ENCODE peak calls at places on chromosomes 7 and 10, in eight cellular contexts. F, G, N, M, S, I, J and X are unnamed samples.
A peak's percentile ranks its signal among the peaks of the same experiment; 100 is the strongest.

GRCh38 chr7:99653754-99654153 is 26.0 kb downstream of the CYP3A5 start:
- ATAC-seq in F (no peak), G (no peak), N (no peak), M (no peak), S (no peak), I (no peak), J (no peak), X (no peak)

GRCh38 chr7:103381280-103382061 is 34.0 kb downstream of the PSMC2 start:
- ATAC-seq in F (no peak), G (no peak), N (no peak), M (no peak), S (no peak), I (peak; percentile 36), J (no peak), X (no peak)

GRCh38 chr7:46583606-46584005 is 662.5 kb upstream of the IGFBP3 start:
- ATAC-seq in F (no peak), G (no peak), N (no peak), M (no peak), S (no peak), I (no peak), J (no peak), X (peak; percentile 60)

GRCh38 chr7:46007990-46008643 is 87.0 kb upstream of the IGFBP3 start:
- ATAC-seq in F (no peak), G (no peak), N (no peak), M (peak; percentile 58), S (no peak), I (no peak), J (no peak), X (no peak)

GRCh38 chr10:24887855-24888231 is 64.6 kb downstream of the PRTFDC1 start:
- ATAC-seq in F (no peak), G (no peak), N (peak; percentile 22), M (no peak), S (no peak), I (no peak), J (no peak), X (no peak)

GRCh38 chr7:149166142-149166541 is 18.9 kb downstream of the ZNF398 start:
- ATAC-seq in F (no peak), G (no peak), N (no peak), M (no peak), S (no peak), I (peak; percentile 29), J (no peak), X (no peak)

GRCh38 chr10:69181433-69181832 is 1.4 kb downstream of the SUPV3L1 start:
- ATAC-seq in F (no peak), G (no peak), N (no peak), M (no peak), S (no peak), I (no peak), J (no peak), X (no peak)

GRCh38 chr7:156592124-156592884 is 48.3 kb upstream of the RNF32 start:
- ATAC-seq in F (no peak), G (no peak), N (no peak), M (no peak), S (no peak), I (no peak), J (no peak), X (no peak)

GRCh38 chr10:19385846-19386455 is 337.4 kb downstream of the MALRD1 start:
- ATAC-seq in F (no peak), G (no peak), N (no peak), M (no peak), S (no peak), I (no peak), J (peak; percentile 92), X (no peak)

GRCh38 chr10:72825163-72825562 is 68.4 kb upstream of the OIT3 start:
- ATAC-seq in F (no peak), G (no peak), N (no peak), M (no peak), S (no peak), I (no peak), J (no peak), X (no peak)

GRCh38 chr7:150357771-150358427 is 10.7 kb upstream of the REPIN1 start:
- ATAC-seq in F (peak; percentile 67), G (peak; percentile 91), N (peak; percentile 37), M (no peak), S (peak; percentile 74), I (peak; percentile 84), J (peak; percentile 49), X (no peak)

GRCh38 chr7:118836933-118837332 is 612.4 kb downstream of the ANKRD7 start:
- ATAC-seq in F (no peak), G (no peak), N (peak; percentile 100), M (no peak), S (no peak), I (no peak), J (no peak), X (no peak)

GRCh38 chr10:90947025-90947960 is 26.4 kb upstream of the ANKRD1 start:
- ATAC-seq in F (no peak), G (no peak), N (peak; percentile 66), M (no peak), S (no peak), I (no peak), J (no peak), X (no peak)

GRCh38 chr10:97851341-97852001 is 1.8 kb downstream of the GOLGA7B start:
- ATAC-seq in F (no peak), G (no peak), N (no peak), M (no peak), S (no peak), I (no peak), J (no peak), X (no peak)

GRCh38 chr7:94660006-94660405 is 4.1 kb upstream of the SGCE start:
- ATAC-seq in F (no peak), G (no peak), N (no peak), M (no peak), S (no peak), I (no peak), J (no peak), X (no peak)

GRCh38 chr7:94656658-94656924 is 658 bp upstream of the SGCE start:
- ATAC-seq in F (no peak), G (no peak), N (no peak), M (no peak), S (no peak), I (no peak), J (no peak), X (no peak)

GRCh38 chr7:94656925-94657731 is 1.2 kb upstream of the SGCE start:
- ATAC-seq in F (no peak), G (peak; percentile 2), N (peak; percentile 3), M (no peak), S (no peak), I (no peak), J (no peak), X (no peak)

GRCh38 chr7:94655884-94656657 is at the start of gene SGCE:
- ATAC-seq in F (peak; percentile 9), G (peak; percentile 58), N (peak; percentile 44), M (peak; percentile 80), S (peak; percentile 55), I (no peak), J (peak; percentile 44), X (peak; percentile 64)

DNA sequence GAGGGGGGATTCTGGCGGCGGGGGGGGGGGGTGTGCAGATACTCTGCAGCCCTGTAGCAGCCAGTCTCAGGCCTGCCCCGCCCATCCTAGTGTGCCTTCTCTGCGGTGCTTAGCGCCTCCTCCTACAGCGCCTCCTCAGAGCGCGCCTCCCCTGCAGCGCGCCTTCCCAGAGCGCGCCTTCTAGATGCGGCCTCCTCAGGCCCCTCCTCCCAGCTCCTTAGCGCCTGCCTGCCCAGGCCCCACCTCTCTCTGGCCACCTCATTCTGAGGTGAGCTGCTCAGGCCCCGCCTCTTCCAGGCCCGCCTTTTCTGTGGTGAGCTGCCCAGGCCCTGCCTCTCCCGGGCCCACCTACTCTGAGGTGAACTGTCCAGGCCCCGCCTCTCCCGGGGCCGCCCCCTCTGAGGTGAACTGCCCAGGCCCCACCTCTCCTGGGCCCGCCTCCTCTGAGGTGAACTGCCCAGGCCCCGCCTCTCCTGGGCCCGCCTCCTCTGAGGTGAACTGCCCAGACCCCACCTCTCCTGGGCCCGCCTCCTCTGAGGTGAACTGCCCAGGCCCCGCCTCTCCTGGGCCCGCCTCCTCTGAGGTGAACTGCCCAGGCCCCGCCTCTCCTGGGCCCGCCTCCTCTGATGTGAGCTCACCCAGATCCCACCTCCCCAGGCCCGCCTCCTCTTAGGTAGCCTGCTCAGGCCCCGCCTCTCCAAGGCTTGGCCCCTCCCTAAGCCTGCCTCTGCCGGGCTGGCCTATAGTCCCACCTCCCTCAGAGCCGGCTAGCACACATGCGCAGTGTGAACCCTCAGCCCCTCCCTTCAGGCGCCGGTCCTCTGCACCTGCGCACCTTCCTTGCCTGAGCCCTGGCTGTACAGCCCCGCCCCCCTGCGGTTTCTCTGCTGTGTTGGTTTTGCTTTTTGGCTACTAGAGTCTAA is 2.1 kb upstream of the SGCE start:
- ATAC-seq in F (peak; percentile 88), G (peak; percentile 93), N (peak; percentile 88), M (peak; percentile 95), S (peak; percentile 74), I (peak; percentile 97), J (peak; percentile 89), X (peak; percentile 93)
- H3K27ac ChIP-seq in F (no peak overlapping the region), G (no peak overlapping the region), N (no peak overlapping the region), M (peak overlapping the region; percentile 56), S (no peak overlapping the region), I (no peak overlapping the region), J (peak overlapping the region; percentile 77), X (no peak overlapping the region)

GRCh38 chr7:17696422-17696821 is 243.9 kb downstream of the SNX13 start:
- ATAC-seq in F (no peak), G (no peak), N (no peak), M (peak; percentile 80), S (no peak), I (peak; percentile 70), J (peak; percentile 94), X (peak; percentile 96)
- TF ChIP-seq POLR2AphosphoS5 in F (no peak), G (no peak), N (no peak), M (no peak), S (no peak), I (no peak), J (no peak), X (peak; percentile 72)

GRCh38 chr7:140924019-140924820 is 509 bp downstream of the BRAF start:
- ATAC-seq in F (peak; percentile 85), G (peak; percentile 92), N (peak; percentile 89), M (peak; percentile 82), S (peak; percentile 93), I (peak; percentile 96), J (peak; percentile 89), X (peak; percentile 85)
- H3K27ac ChIP-seq in F (peak overlapping the region; percentile 89), G (peak overlapping the region; percentile 90), N (peak overlapping the region; percentile 94), M (peak overlapping the region; percentile 100), S (peak overlapping the region; percentile 95), I (peak overlapping the region; percentile 93), J (peak overlapping the region; percentile 97), X (peak overlapping the region; percentile 100)

DNA sequence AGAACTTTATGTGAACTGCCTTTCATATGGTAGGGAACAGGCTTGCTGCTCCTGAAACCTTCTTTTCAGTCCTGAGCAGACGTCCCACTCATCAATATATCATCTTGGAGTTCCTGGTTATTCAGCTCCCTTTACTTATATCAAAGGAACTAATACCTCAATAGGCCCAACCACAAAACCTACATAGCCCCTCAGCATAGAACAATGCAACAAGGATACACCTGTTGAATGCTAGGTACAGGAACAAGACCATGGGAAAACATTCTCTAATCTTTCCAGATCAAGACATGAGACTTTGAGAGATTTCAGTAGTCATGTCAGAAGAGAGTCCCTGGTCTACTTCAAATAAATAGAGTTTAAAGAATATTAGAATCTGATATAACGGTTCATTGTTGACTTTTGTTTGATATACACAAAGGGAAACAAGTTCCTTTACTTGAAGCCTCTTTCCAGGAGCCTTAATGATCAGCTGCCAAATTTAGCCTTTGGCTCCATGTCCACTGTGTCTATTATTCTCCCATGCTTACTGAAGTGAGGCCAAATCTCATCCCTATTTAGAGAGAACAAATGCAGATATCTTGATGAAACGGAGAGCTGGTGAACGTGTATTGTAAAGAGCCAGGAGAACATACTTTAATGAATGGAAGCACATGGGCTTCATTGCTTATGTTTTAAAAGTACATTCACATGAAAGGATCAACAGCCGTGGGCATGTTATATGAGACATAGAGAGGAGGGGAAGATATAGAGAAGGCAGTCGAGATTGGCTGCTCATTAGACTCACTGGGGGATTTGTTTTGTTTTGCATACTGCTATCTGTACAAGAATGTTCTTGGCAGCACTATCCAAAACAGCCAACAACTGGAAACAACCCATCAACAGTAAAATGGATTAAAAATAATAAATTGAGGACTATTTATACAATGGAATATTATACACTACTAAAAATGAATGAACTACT is 9.5 kb downstream of the RHOBTB1 start:
- ATAC-seq in F (no peak), G (no peak), N (no peak), M (no peak), S (no peak), I (no peak), J (no peak), X (no peak)
- TF ChIP-seq POLR2AphosphoS5 in F (no peak), G (no peak), N (no peak), M (no peak), S (no peak), I (no peak), J (no peak), X (no peak)